ENCODE peak calls at places on chromosomes 4 and X, in nine cellular contexts. T is NCI-H82, W is AG08396, X is ecto neural progenitor cell, Y is prostate gland, C is activated T-cell treated with anti-CD3 and anti-CD28 coated beads for 48 hours, S is HEK293T, O is endothelial cell, V is hippocampal formation. E is an unnamed sample.

GRCh38 chr4:22071749-22072148 is 123.2 kb upstream of the KCNIP4 start:
- DNase-seq in T (no peak), W (no peak), X (no peak), Y (no peak), C (no peak), S (no peak), O (no peak), V (no peak), E (no peak)

GRCh38 chr4:18733956-18734872 is 712.7 kb upstream of the LCORL start:
- DNase-seq in T (no peak), W (no peak), X (no peak), Y (no peak), C (no peak), S (no peak), O (no peak), V (no peak), E (peak; percentile 6)

GRCh38 chrX:71533850-71534515 is 1.1 kb downstream of the OGT start:
- DNase-seq in T (peak; percentile 53), W (peak; percentile 10), X (peak; percentile 57), Y (peak; percentile 22), C (peak; percentile 28), S (peak; percentile 20), O (peak; percentile 35), V (peak; percentile 37), E (peak; percentile 83)

GRCh38 chrX:40272786-40273185 is 175.0 kb upstream of the BCOR start:
- DNase-seq in T (no peak), W (no peak), X (no peak), Y (no peak), C (no peak), S (no peak), O (no peak), V (no peak), E (no peak)

GRCh38 chr4:14338206-14338605 is 664.1 kb upstream of the CPEB2 start:
- DNase-seq in T (no peak), W (no peak), X (no peak), Y (no peak), C (no peak), S (no peak), O (no peak), V (no peak), E (no peak)

GRCh38 chrX:138946941-138947340 is 235.4 kb upstream of the FGF13 start:
- DNase-seq in T (no peak), W (no peak), X (no peak), Y (no peak), C (no peak), S (no peak), O (no peak), V (no peak), E (no peak)

GRCh38 chrX:71144651-71145050 is at the start of gene NLGN3:
- DNase-seq in T (peak; percentile 6), W (no peak), X (peak; percentile 61), Y (no peak), C (no peak), S (no peak), O (no peak), V (peak; percentile 43), E (peak; percentile 15)

GRCh38 chrX:50920132-50920531 is 9.6 kb downstream of the BMP15 start:
- DNase-seq in T (peak; percentile 10), W (no peak), X (no peak), Y (peak; percentile 4), C (no peak), S (no peak), O (peak; percentile 8), V (no peak), E (no peak)

GRCh38 chrX:136588060-136588459 is 56.0 kb downstream of the VGLL1 start:
- DNase-seq in T (no peak), W (no peak), X (no peak), Y (no peak), C (no peak), S (no peak), O (no peak), V (no peak), E (no peak)

GRCh38 chr4:2790583-2791517 is 2.0 kb upstream of the SH3BP2 start:
- DNase-seq in T (no peak), W (no peak), X (no peak), Y (no peak), C (no peak), S (no peak), O (peak; percentile 11), V (no peak), E (no peak)

GRCh38 chrX:8971116-8971515 is 62.8 kb downstream of the FAM9B start:
- DNase-seq in T (peak; percentile 52), W (no peak), X (no peak), Y (no peak), C (no peak), S (peak; percentile 14), O (no peak), V (no peak), E (peak; percentile 52)

GRCh38 chrX:8084023-8084422 is 87.0 kb downstream of the VCX2 start:
- DNase-seq in T (no peak), W (no peak), X (no peak), Y (no peak), C (no peak), S (no peak), O (no peak), V (no peak), E (peak; percentile 94)

GRCh38 chr4:1312821-1313640 is 23.3 kb downstream of the MAEA start:
- DNase-seq in T (no peak), W (no peak), X (no peak), Y (no peak), C (no peak), S (no peak), O (no peak), V (no peak), E (no peak)

GRCh38 chrX:55486736-55487135 is 2.9 kb downstream of the USP51 start:
- DNase-seq in T (no peak), W (peak; percentile 11), X (no peak), Y (no peak), C (no peak), S (no peak), O (no peak), V (peak; percentile 53), E (no peak)

GRCh38 chrX:64093761-64094160 is 111.7 kb downstream of the AMER1 start:
- DNase-seq in T (peak; percentile 40), W (peak; percentile 12), X (no peak), Y (no peak), C (no peak), S (no peak), O (peak; percentile 3), V (no peak), E (no peak)

GRCh38 chrX:9308426-9308825 is 156.4 kb upstream of the TBL1X start:
- DNase-seq in T (no peak), W (no peak), X (no peak), Y (no peak), C (no peak), S (no peak), O (no peak), V (no peak), E (no peak)

GRCh38 chr4:72418458-72418857 is 150.6 kb downstream of the ADAMTS3 start:
- DNase-seq in T (peak; percentile 68), W (peak; percentile 14), X (no peak), Y (no peak), C (no peak), S (no peak), O (no peak), V (no peak), E (peak; percentile 15)

GRCh38 chr4:71713611-71714203 is 70.2 kb downstream of the GC start:
- DNase-seq in T (peak; percentile 39), W (peak; percentile 12), X (no peak), Y (peak; percentile 12), C (no peak), S (peak; percentile 13), O (no peak), V (no peak), E (peak; percentile 17)

GRCh38 chrX:2793752-2794151 is 35.0 kb upstream of the GYG2 start:
- DNase-seq in T (peak; percentile 62), W (no peak), X (no peak), Y (no peak), C (no peak), S (no peak), O (no peak), V (no peak), E (no peak)

GRCh38 chrX:153336128-153336894 is 2.4 kb downstream of the ZNF275 start:
- DNase-seq in T (no peak), W (no peak), X (peak; percentile 30), Y (no peak), C (no peak), S (no peak), O (no peak), V (no peak), E (no peak)

GRCh38 chr4:186487726-186488125 is 67.6 kb downstream of the MTNR1A start:
- DNase-seq in T (no peak), W (no peak), X (no peak), Y (no peak), C (no peak), S (no peak), O (no peak), V (no peak), E (no peak)

GRCh38 chrX:57453901-57454300 is 137.9 kb upstream of the ZXDB start:
- DNase-seq in T (peak; percentile 48), W (peak; percentile 6), X (no peak), Y (no peak), C (no peak), S (peak; percentile 22), O (peak; percentile 5), V (no peak), E (peak; percentile 0)

GRCh38 chr4:23931489-23931830 is 41.6 kb upstream of the PPARGC1A start:
- DNase-seq in T (no peak), W (no peak), X (no peak), Y (peak; percentile 15), C (no peak), S (no peak), O (no peak), V (no peak), E (no peak)

GRCh38 chrX:153831435-153832150 is 1.2 kb upstream of the PDZD4 start:
- DNase-seq in T (no peak), W (no peak), X (no peak), Y (no peak), C (no peak), S (no peak), O (no peak), V (no peak), E (no peak)

GRCh38 chrX:72130762-72131231 is 918 bp downstream of the RTL5 start:
- DNase-seq in T (no peak), W (no peak), X (no peak), Y (no peak), C (no peak), S (no peak), O (no peak), V (no peak), E (no peak)

GRCh38 chrX:35699642-35700041 is 98.5 kb upstream of the MAGEB16 start:
- DNase-seq in T (no peak), W (no peak), X (no peak), Y (no peak), C (no peak), S (no peak), O (no peak), V (no peak), E (no peak)

GRCh38 chrX:154074199-154074598 is 23.3 kb downstream of the MECP2 start:
- DNase-seq in T (no peak), W (peak; percentile 63), X (no peak), Y (no peak), C (no peak), S (no peak), O (no peak), V (no peak), E (no peak)

GRCh38 chr4:68182382-68182820 is 52.7 kb upstream of the TMPRSS11F start:
- DNase-seq in T (no peak), W (no peak), X (no peak), Y (no peak), C (no peak), S (no peak), O (no peak), V (no peak), E (no peak)

GRCh38 chr4:3215256-3215655 is 33.7 kb upstream of the MSANTD1 start:
- DNase-seq in T (no peak), W (no peak), X (no peak), Y (no peak), C (no peak), S (no peak), O (no peak), V (no peak), E (no peak)

GRCh38 chr4:89860971-89861370 is 24.0 kb upstream of the SNCA start:
- DNase-seq in T (no peak), W (no peak), X (no peak), Y (no peak), C (no peak), S (no peak), O (no peak), V (no peak), E (peak; percentile 5)

GRCh38 chrX:45771114-45771513 is 570.4 kb upstream of the DIPK2B start:
- DNase-seq in T (no peak), W (peak; percentile 64), X (no peak), Y (peak; percentile 19), C (no peak), S (peak; percentile 25), O (no peak), V (no peak), E (peak; percentile 52)

E was measured in NCI-H69.